ENCODE peak calls at places on chromosome 19, in ten cellular contexts. K is body of pancreas, B is uterus, D is lower lobe of right lung, N is OCI-LY7, A is endothelial cell of umbilical vein, C is upper lobe of right lung, R is transverse colon, Z is left lung, X is colonic mucosa. P is an unnamed sample.

GRCh38 chr19:17860993-17861360 is 1.3 kb downstream of the RPL18A start:
- DNase-seq in K (no peak), B (no peak), D (no peak), N (no peak), A (no peak), C (no peak), R (no peak), Z (no peak), X (no peak), P (no peak)

GRCh38 chr19:33505168-33505567 is 16.4 kb downstream of the PEPD start:
- DNase-seq in K (no peak), B (no peak), D (no peak), N (no peak), A (no peak), C (no peak), R (no peak), Z (no peak), X (no peak), P (no peak)

GRCh38 chr19:36103842-36104552 is 6.9 kb upstream of the OVOL3 start:
- DNase-seq in K (no peak), B (no peak), D (no peak), N (no peak), A (no peak), C (no peak), R (no peak), Z (no peak), X (no peak), P (no peak)

GRCh38 chr19:10871711-10872550 is 578 bp downstream of the CARM1 start:
- DNase-seq in K (peak; percentile 42), B (peak; percentile 66), D (peak; percentile 71), N (peak; percentile 54), A (peak; percentile 12), C (peak; percentile 81), R (peak; percentile 44), Z (peak; percentile 55), X (peak; percentile 60), P (peak; percentile 60)

GRCh38 chr19:19386373-19386869 is 19.1 kb upstream of the GATAD2A start:
- DNase-seq in K (no peak), B (no peak), D (no peak), N (no peak), A (no peak), C (no peak), R (peak; percentile 28), Z (no peak), X (no peak), P (no peak)

GRCh38 chr19:19966862-19967261 is 66.1 kb downstream of the ZNF93 start:
- DNase-seq in K (no peak), B (no peak), D (no peak), N (peak; percentile 29), A (no peak), C (no peak), R (no peak), Z (no peak), X (no peak), P (no peak)

GRCh38 chr19:40332669-40333068 is 15.5 kb downstream of the C19orf47 start:
- DNase-seq in K (no peak), B (no peak), D (no peak), N (no peak), A (no peak), C (no peak), R (no peak), Z (no peak), X (no peak), P (no peak)

GRCh38 chr19:39099341-39099740 is 15.2 kb downstream of the ACP7 start:
- DNase-seq in K (no peak), B (no peak), D (no peak), N (no peak), A (no peak), C (no peak), R (no peak), Z (no peak), X (no peak), P (no peak)

GRCh38 chr19:29952127-29952526 is 10.1 kb downstream of the URI1 start:
- DNase-seq in K (no peak), B (no peak), D (no peak), N (no peak), A (peak; percentile 20), C (no peak), R (no peak), Z (no peak), X (no peak), P (peak; percentile 52)

GRCh38 chr19:29953352-29954247 is 11.6 kb downstream of the URI1 start:
- DNase-seq in K (no peak), B (no peak), D (no peak), N (no peak), A (no peak), C (no peak), R (no peak), Z (no peak), X (no peak), P (peak; percentile 21)

GRCh38 chr19:29947871-29948270 is 5.8 kb downstream of the URI1 start:
- DNase-seq in K (no peak), B (no peak), D (no peak), N (no peak), A (no peak), C (no peak), R (no peak), Z (no peak), X (no peak), P (no peak)

GRCh38 chr19:29956855-29957254 is 14.8 kb downstream of the URI1 start:
- DNase-seq in K (no peak), B (no peak), D (no peak), N (no peak), A (no peak), C (no peak), R (no peak), Z (no peak), X (no peak), P (no peak)

GRCh38 chr19:29952646-29953045 is 10.6 kb downstream of the URI1 start:
- DNase-seq in K (no peak), B (no peak), D (no peak), N (no peak), A (no peak), C (no peak), R (no peak), Z (no peak), X (no peak), P (no peak)
- H3K9me3 ChIP-seq in K (no peaks in the 10 kb centered on the region), B (no peaks in the 10 kb centered on the region), D (no peaks in the 10 kb centered on the region), N (peaks cover 14% of the 10 kb centered on the region), A (no peaks in the 10 kb centered on the region), C (no peaks in the 10 kb centered on the region), R (no peaks in the 10 kb centered on the region), Z (no peaks in the 10 kb centered on the region), X (no peaks in the 10 kb centered on the region), P (no peaks in the 10 kb centered on the region)

GRCh38 chr19:5032101-5032967 is 63.4 kb downstream of the KDM4B start:
- DNase-seq in K (no peak), B (no peak), D (no peak), N (no peak), A (no peak), C (no peak), R (no peak), Z (no peak), X (no peak), P (no peak)

GRCh38 chr19:5028229-5028886 is 59.4 kb downstream of the KDM4B start:
- DNase-seq in K (no peak), B (no peak), D (no peak), N (no peak), A (no peak), C (no peak), R (no peak), Z (no peak), X (no peak), P (no peak)

GRCh38 chr19:5030136-5030820 is 61.4 kb downstream of the KDM4B start:
- DNase-seq in K (no peak), B (no peak), D (no peak), N (no peak), A (no peak), C (no peak), R (no peak), Z (no peak), X (no peak), P (no peak)

GRCh38 chr19:5031231-5032100 is 62.6 kb downstream of the KDM4B start:
- DNase-seq in K (peak; percentile 82), B (peak; percentile 89), D (peak; percentile 83), N (peak; percentile 79), A (peak; percentile 61), C (peak; percentile 88), R (peak; percentile 86), Z (peak; percentile 81), X (peak; percentile 87), P (peak; percentile 80)

GRCh38 chr19:5030822-5031221 is 61.9 kb downstream of the KDM4B start:
- DNase-seq in K (no peak), B (no peak), D (no peak), N (no peak), A (no peak), C (no peak), R (no peak), Z (no peak), X (no peak), P (no peak)
- H3K4me1 ChIP-seq in K (peaks cover 16% of the 10 kb centered on the region), B (no peaks in the 10 kb centered on the region), D (peaks cover 7% of the 10 kb centered on the region), N (peaks cover 7% of the 10 kb centered on the region), A (no peaks in the 10 kb centered on the region), C (no peaks in the 10 kb centered on the region), R (peaks cover 22% of the 10 kb centered on the region), Z (peaks cover 23% of the 10 kb centered on the region), X (no peaks in the 10 kb centered on the region), P (peaks cover 12% of the 10 kb centered on the region)

GRCh38 chr19:21143846-21144245 is 2.0 kb downstream of the ZNF431 start:
- DNase-seq in K (no peak), B (no peak), D (no peak), N (no peak), A (no peak), C (no peak), R (no peak), Z (no peak), X (no peak), P (no peak)

GRCh38 chr19:21151460-21151859 is 9.6 kb downstream of the ZNF431 start:
- DNase-seq in K (no peak), B (no peak), D (no peak), N (no peak), A (no peak), C (no peak), R (no peak), Z (no peak), X (no peak), P (no peak)

GRCh38 chr19:21149877-21150276 is 8.0 kb downstream of the ZNF431 start:
- DNase-seq in K (no peak), B (no peak), D (no peak), N (no peak), A (no peak), C (no peak), R (no peak), Z (no peak), X (no peak), P (no peak)

GRCh38 chr19:21148681-21149080 is 6.8 kb downstream of the ZNF431 start:
- DNase-seq in K (no peak), B (no peak), D (no peak), N (no peak), A (no peak), C (no peak), R (no peak), Z (no peak), X (no peak), P (no peak)

GRCh38 chr19:21147540-21147939 is 5.7 kb downstream of the ZNF431 start:
- DNase-seq in K (no peak), B (no peak), D (no peak), N (no peak), A (no peak), C (no peak), R (no peak), Z (no peak), X (no peak), P (no peak)
- H3K9me3 ChIP-seq in K (no peaks in the 10 kb centered on the region), B (no peaks in the 10 kb centered on the region), D (no peaks in the 10 kb centered on the region), N (peaks cover 40% of the 10 kb centered on the region), A (no peaks in the 10 kb centered on the region), C (no peaks in the 10 kb centered on the region), R (no peaks in the 10 kb centered on the region), Z (no peaks in the 10 kb centered on the region), X (no peaks in the 10 kb centered on the region), P (no peaks in the 10 kb centered on the region)

GRCh38 chr19:52897149-52897935 is at the start of gene ZNF320:
- DNase-seq in K (peak; percentile 96), B (peak; percentile 98), D (peak; percentile 98), N (peak; percentile 97), A (peak; percentile 96), C (peak; percentile 98), R (peak; percentile 97), Z (peak; percentile 97), X (peak; percentile 97), P (peak; percentile 97)

GRCh38 chr19:52898101-52898500 is 666 bp upstream of the ZNF320 start:
- DNase-seq in K (peak; percentile 3), B (peak; percentile 19), D (no peak), N (no peak), A (no peak), C (no peak), R (no peak), Z (no peak), X (no peak), P (no peak)

GRCh38 chr19:52896431-52897148 is 845 bp downstream of the ZNF320 start:
- DNase-seq in K (peak; percentile 31), B (peak; percentile 34), D (peak; percentile 53), N (peak; percentile 9), A (no peak), C (peak; percentile 66), R (peak; percentile 73), Z (peak; percentile 45), X (peak; percentile 82), P (peak; percentile 39)

GRCh38 chr19:52904052-52904451 is 6.6 kb upstream of the ZNF320 start:
- DNase-seq in K (no peak), B (no peak), D (no peak), N (no peak), A (no peak), C (no peak), R (no peak), Z (no peak), X (no peak), P (no peak)

DNA sequence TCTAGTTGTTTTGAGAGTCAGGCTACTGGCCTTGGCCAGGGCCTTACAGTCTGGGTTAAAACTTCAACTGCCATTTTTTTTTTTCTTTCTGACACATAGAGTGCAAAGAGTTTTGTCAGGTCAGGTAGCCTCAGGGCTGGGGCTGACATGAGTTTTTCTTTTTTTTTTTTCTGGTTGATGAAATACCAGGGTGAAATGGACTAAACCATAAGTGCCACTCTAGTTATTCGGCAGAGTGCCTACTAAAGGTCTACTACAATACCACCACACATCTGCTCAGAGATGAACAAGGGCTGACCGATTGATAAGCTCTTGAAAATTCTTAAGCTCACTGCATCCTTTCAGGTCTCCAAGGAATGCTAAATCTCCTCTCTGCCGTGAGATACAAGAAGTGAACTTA is 4.4 kb upstream of the ZNF320 start:
- DNase-seq in K (no peak), B (no peak), D (no peak), N (no peak), A (no peak), C (no peak), R (no peak), Z (no peak), X (no peak), P (no peak)
- H3K4me1 ChIP-seq in K (peaks cover 24% of the 10 kb centered on the region), B (no peaks in the 10 kb centered on the region), D (peaks cover under 1% of the 10 kb centered on the region), N (peaks cover 20% of the 10 kb centered on the region), A (peaks cover 3% of the 10 kb centered on the region), C (no peaks in the 10 kb centered on the region), R (peaks cover 6% of the 10 kb centered on the region), Z (peaks cover 4% of the 10 kb centered on the region), X (no peaks in the 10 kb centered on the region), P (no peaks in the 10 kb centered on the region)

P was measured in cardiac muscle cell.